ENCODE peak calls at places on chromosome 15, in ten cellular contexts. B is uterus, R is testis, A is IMR-90, P is endothelial cell of umbilical vein, W is tibial nerve, K is heart left ventricle, X is body of pancreas, G is stomach, S is spleen. L is an unnamed sample.

GRCh38 chr15:81511160-81511559 is 137.1 kb upstream of the TMC3 start:
- DNase-seq in B (no peak), R (no peak), A (peak; percentile 70), P (peak; percentile 58), W (no peak), K (no peak), X (no peak), G (no peak), S (no peak), L (no peak)

GRCh38 chr15:51576911-51577500 is 45.6 kb downstream of the DMXL2 start:
- DNase-seq in B (no peak), R (no peak), A (peak; percentile 19), P (no peak), W (no peak), K (no peak), X (no peak), G (no peak), S (no peak), L (no peak)

GRCh38 chr15:92653836-92654524 is 1.6 kb downstream of the FAM174B start:
- DNase-seq in B (no peak), R (peak; percentile 56), A (no peak), P (peak; percentile 83), W (no peak), K (no peak), X (peak; percentile 93), G (peak; percentile 80), S (no peak), L (peak; percentile 86)

GRCh38 chr15:28913171-28913765 is 27.5 kb downstream of the APBA2 start:
- DNase-seq in B (no peak), R (no peak), A (peak; percentile 21), P (no peak), W (no peak), K (no peak), X (no peak), G (no peak), S (peak; percentile 74), L (no peak)

GRCh38 chr15:94015324-94015723 is 216.0 kb upstream of the MCTP2 start:
- DNase-seq in B (no peak), R (no peak), A (no peak), P (no peak), W (no peak), K (no peak), X (no peak), G (no peak), S (no peak), L (no peak)

GRCh38 chr15:57395292-57395691 is 19.0 kb downstream of the CGNL1 start:
- DNase-seq in B (no peak), R (no peak), A (peak; percentile 68), P (peak; percentile 91), W (no peak), K (no peak), X (peak; percentile 35), G (no peak), S (no peak), L (no peak)

GRCh38 chr15:81886080-81886479 is 159.7 kb downstream of the MEX3B start:
- DNase-seq in B (no peak), R (no peak), A (no peak), P (no peak), W (no peak), K (no peak), X (no peak), G (no peak), S (no peak), L (no peak)

GRCh38 chr15:82043726-82044372 is 2.0 kb downstream of the MEX3B start:
- DNase-seq in B (no peak), R (no peak), A (no peak), P (no peak), W (no peak), K (peak; percentile 65), X (no peak), G (no peak), S (no peak), L (peak; percentile 79)

GRCh38 chr15:68817304-68818087 is 3.2 kb downstream of the ANP32A start:
- DNase-seq in B (peak; percentile 61), R (peak; percentile 72), A (peak; percentile 58), P (peak; percentile 62), W (peak; percentile 38), K (peak; percentile 82), X (peak; percentile 79), G (peak; percentile 81), S (peak; percentile 93), L (peak; percentile 60)

GRCh38 chr15:68818088-68818670 is 2.5 kb downstream of the ANP32A start:
- DNase-seq in B (peak; percentile 68), R (peak; percentile 77), A (peak; percentile 54), P (peak; percentile 77), W (peak; percentile 31), K (peak; percentile 85), X (peak; percentile 67), G (peak; percentile 65), S (peak; percentile 92), L (peak; percentile 56)

GRCh38 chr15:68819451-68820204 is 1.1 kb downstream of the ANP32A start:
- DNase-seq in B (peak; percentile 38), R (peak; percentile 73), A (peak; percentile 47), P (peak; percentile 59), W (no peak), K (peak; percentile 72), X (peak; percentile 44), G (peak; percentile 37), S (peak; percentile 88), L (peak; percentile 48)

GRCh38 chr15:68820205-68820588 is 498 bp downstream of the ANP32A start:
- DNase-seq in B (peak; percentile 46), R (peak; percentile 49), A (no peak), P (peak; percentile 39), W (no peak), K (peak; percentile 79), X (peak; percentile 48), G (peak; percentile 46), S (peak; percentile 92), L (peak; percentile 91)

GRCh38 chr15:68818671-68819450 is 1.8 kb downstream of the ANP32A start:
- DNase-seq in B (peak; percentile 45), R (peak; percentile 49), A (no peak), P (peak; percentile 53), W (no peak), K (peak; percentile 83), X (peak; percentile 43), G (peak; percentile 35), S (peak; percentile 93), L (peak; percentile 40)
- TF ChIP-seq POLR2A in B (no peak), R (no peak), A (no peak), P (no peak), W (peak; percentile 31), K (no peak), X (peak; percentile 46), G (no peak), S (no peak), L (no peak)

GRCh38 chr15:40772014-40772413 is 2.2 kb downstream of the C15orf62 start:
- DNase-seq in B (no peak), R (no peak), A (no peak), P (no peak), W (no peak), K (no peak), X (no peak), G (no peak), S (no peak), L (no peak)

GRCh38 chr15:40770147-40770721 is 454 bp downstream of the C15orf62 start:
- DNase-seq in B (no peak), R (no peak), A (no peak), P (no peak), W (no peak), K (no peak), X (no peak), G (peak; percentile 59), S (peak; percentile 78), L (no peak)

GRCh38 chr15:40773496-40773895 is 3.7 kb downstream of the C15orf62 start:
- DNase-seq in B (no peak), R (no peak), A (no peak), P (no peak), W (no peak), K (no peak), X (no peak), G (no peak), S (peak; percentile 66), L (no peak)

GRCh38 chr15:40769310-40770146 is at the start of gene C15orf62:
- DNase-seq in B (peak; percentile 41), R (no peak), A (peak; percentile 31), P (peak; percentile 65), W (peak; percentile 14), K (no peak), X (peak; percentile 55), G (peak; percentile 73), S (peak; percentile 88), L (peak; percentile 92)

DNA sequence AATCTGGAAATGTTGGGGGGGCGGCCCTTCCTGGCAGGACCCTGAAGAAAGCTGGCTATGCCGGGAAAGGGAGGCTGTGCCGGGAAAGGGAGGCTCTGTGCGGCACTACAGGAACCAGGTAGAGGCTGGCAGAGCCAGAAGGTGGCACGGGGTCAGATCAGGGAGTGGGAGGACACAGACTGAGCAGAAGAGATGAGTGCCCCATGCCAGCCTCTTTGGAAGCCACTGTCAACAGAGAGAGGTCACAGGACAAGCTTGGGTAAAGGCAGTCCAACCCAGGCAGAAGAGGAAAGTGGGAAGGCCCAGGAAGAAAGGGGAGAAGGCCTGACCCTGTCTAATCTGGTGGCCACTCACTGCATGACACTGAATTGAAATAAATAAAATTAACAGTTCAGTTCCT is 1.5 kb downstream of the C15orf62 start:
- DNase-seq in B (no peak), R (no peak), A (no peak), P (no peak), W (no peak), K (no peak), X (no peak), G (no peak), S (no peak), L (no peak)
- H3K4me3 ChIP-seq in B (no peak overlapping the region), R (no peak overlapping the region), A (no peak overlapping the region), P (no peak overlapping the region), W (no peak overlapping the region), K (no peak overlapping the region), X (no peak overlapping the region), G (no peak overlapping the region), S (no peak overlapping the region), L (no peak overlapping the region)

DNA sequence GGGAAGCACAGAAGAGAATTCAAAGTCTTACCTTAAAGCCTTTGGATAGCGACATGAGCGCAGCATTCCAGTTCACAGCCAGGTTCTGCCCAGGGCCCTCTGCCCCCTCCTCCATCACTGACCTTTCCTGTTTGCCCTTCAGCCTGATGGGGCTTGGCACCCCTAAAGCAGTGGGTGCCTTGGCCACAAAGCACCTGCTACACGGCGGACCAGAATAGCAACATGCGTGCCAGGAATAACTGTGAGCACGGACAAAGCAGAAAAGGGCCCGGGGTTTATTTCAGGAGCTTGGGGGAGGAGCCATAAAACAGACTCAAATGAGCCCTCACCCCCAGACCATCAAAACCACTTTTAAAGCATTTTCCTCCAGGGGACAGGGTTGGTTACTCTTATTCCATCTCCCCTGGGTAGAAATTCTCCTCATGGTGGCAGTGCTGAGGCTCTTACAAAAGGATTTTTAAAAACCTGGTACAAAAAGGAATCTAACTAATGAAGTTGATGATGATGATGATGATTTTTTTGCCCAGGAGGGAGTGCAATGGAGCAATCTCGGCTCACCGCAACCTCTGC is 135.4 kb downstream of the KLF13 start:
- DNase-seq in B (no peak), R (peak; percentile 4), A (no peak), P (no peak), W (no peak), K (no peak), X (no peak), G (peak; percentile 15), S (peak; percentile 40), L (peak; percentile 9)
- TF ChIP-seq CTCF in B (no peak), R (no peak), A (peak; percentile 34), P (no peak), W (no peak), K (no peak), X (no peak), G (no peak), S (no peak), L (no peak)

DNA sequence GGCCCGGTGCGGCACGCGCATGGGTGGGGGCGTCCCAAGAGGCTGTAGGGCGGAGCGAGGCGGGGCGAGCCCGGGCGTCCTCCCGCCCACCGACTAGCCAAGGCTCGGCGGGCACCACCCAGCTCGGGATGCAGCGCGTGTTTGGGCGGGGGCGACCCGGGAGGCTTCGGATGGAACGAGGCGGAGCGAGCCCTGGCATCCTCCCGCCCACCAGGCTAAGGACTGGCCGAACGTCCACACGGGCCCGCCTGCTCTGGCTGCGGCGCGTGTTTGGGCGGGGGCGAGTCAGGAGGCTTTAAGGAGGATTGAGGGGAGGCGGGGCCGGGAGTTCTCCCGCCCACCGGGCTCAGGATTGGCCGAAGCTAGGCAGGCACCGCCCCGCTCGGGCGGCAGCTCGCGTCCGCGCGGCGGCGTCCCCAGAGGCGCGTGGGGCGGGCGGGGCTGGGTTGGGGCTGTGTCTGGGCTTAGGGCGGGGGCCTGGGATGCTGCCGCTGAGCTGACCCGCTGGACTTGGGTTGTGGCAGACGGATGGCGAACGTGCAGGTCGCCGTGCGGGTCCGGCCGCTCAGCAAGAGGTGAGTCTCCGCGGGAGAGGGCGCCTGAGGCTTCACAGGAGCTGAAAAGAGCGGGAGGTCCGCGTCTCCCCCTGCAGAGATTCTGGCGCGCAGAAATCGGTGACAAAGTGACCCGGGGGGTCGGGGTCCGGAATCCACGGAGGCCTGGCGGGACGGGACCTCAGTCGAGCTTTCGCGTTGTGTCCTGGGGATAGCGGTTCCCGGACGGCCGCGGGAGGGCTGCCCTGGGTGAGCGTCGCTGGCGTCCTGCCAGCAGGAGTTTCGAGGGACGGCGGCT is at the start of gene STARD9:
- DNase-seq in B (peak; percentile 99), R (peak; percentile 99), A (peak; percentile 97), P (peak; percentile 99), W (peak; percentile 96), K (peak; percentile 99), X (peak; percentile 97), G (peak; percentile 97), S (peak; percentile 99), L (peak; percentile 97)
- TF ChIP-seq POLR2A in B (peak; percentile 66), R (peak; percentile 52), A (peak; percentile 29), P (peak; percentile 47), W (peak; percentile 44), K (no peak), X (peak; percentile 39), G (no peak), S (no peak), L (no peak)